ENCODE peak calls at places on chromosome 1, in eight cellular contexts. D, Z, S, B, F, N, W and E are unnamed samples. For H3K4me1, the result is how much of the 10 kb centered on the place peaks cover.

GRCh38 chr1:14578156-14578555 is 20.3 kb upstream of the KAZN start:
- DNase-seq in Z (no peak), S (no peak), B (no peak), F (no peak), D (no peak), W (no peak), N (no peak), E (peak)

GRCh38 chr1:92933459-92933858 is 27.8 kb downstream of the DIPK1A start:
- DNase-seq in W (no peak), Z (no peak), F (no peak), N (no peak), D (no peak), B (no peak), S (peak), E (peak)

GRCh38 chr1:246142320-246142893 is 364.7 kb downstream of the SMYD3 start:
- DNase-seq in S (peak), B (no peak), Z (no peak), N (no peak), D (no peak), W (no peak), F (peak), E (peak)

GRCh38 chr1:38576241-38576640 is 283.3 kb downstream of the RRAGC start:
- DNase-seq in F (no peak), S (no peak), Z (no peak), B (no peak), W (no peak), N (no peak), D (no peak), E (no peak)

GRCh38 chr1:215040190-215040589 is 42.3 kb upstream of the KCNK2 start:
- DNase-seq in D (no peak), W (no peak), B (no peak), S (no peak), F (no peak), N (no peak), Z (no peak), E (no peak)

GRCh38 chr1:178064191-178064821 is 29.6 kb upstream of the RASAL2 start:
- DNase-seq in S (no peak), D (no peak), N (no peak), W (no peak), F (no peak), Z (no peak), B (no peak), E (no peak)

GRCh38 chr1:118984990-118985608 is 3.0 kb downstream of the TBX15 start:
- DNase-seq in B (no peak), Z (no peak), N (no peak), W (no peak), S (no peak), D (peak), F (no peak), E (no peak)

GRCh38 chr1:17891205-17892110 is 136.3 kb downstream of the ACTL8 start:
- DNase-seq in F (no peak), S (no peak), Z (no peak), N (peak), W (no peak), B (no peak), D (no peak), E (no peak)

GRCh38 chr1:74592580-74593355 is 80.4 kb upstream of the LRRC53 start:
- DNase-seq in N (no peak), D (no peak), S (no peak), B (no peak), Z (no peak), F (no peak), W (no peak), E (no peak)

GRCh38 chr1:110600716-110601115 is 5.4 kb downstream of the KCNA2 start:
- DNase-seq in B (no peak), F (no peak), D (no peak), N (no peak), W (no peak), S (no peak), Z (no peak), E (no peak)

GRCh38 chr1:181812211-181812610 is 249.3 kb downstream of the ZNF648 start:
- DNase-seq in N (no peak), W (no peak), B (no peak), Z (no peak), D (peak), S (no peak), F (no peak), E (no peak)

GRCh38 chr1:153742411-153743142 is 14.7 kb downstream of the INTS3 start:
- DNase-seq in F (peak), D (no peak), Z (no peak), W (no peak), N (no peak), S (no peak), B (no peak), E (peak)

GRCh38 chr1:226653311-226653921 is 85.7 kb downstream of the ITPKB start:
- DNase-seq in W (no peak), S (no peak), B (no peak), N (peak), D (no peak), Z (no peak), F (no peak), E (no peak)

GRCh38 chr1:39196244-39197215 is 8.0 kb upstream of the MACF1 start:
- DNase-seq in W (no peak), D (no peak), S (peak), N (no peak), F (no peak), Z (no peak), B (no peak), E (peak)

GRCh38 chr1:218347713-218348627 is 2.8 kb downstream of the TGFB2 start:
- DNase-seq in W (no peak), F (peak), N (no peak), D (no peak), B (no peak), Z (peak), S (peak), E (peak)

GRCh38 chr1:31760901-31761470 is 3.2 kb downstream of the ADGRB2 start:
- DNase-seq in S (peak), Z (peak), N (peak), B (no peak), F (peak), D (peak), W (no peak), E (peak)

GRCh38 chr1:86507935-86508582 is 38.8 kb upstream of the CLCA4 start:
- DNase-seq in F (peak), B (no peak), Z (no peak), D (peak), N (no peak), W (no peak), S (no peak), E (peak)

GRCh38 chr1:55481634-55482033 is 266.5 kb upstream of the USP24 start:
- DNase-seq in D (no peak), F (no peak), Z (no peak), S (peak), W (no peak), N (no peak), B (no peak), E (no peak)

GRCh38 chr1:33410091-33410701 is 20.7 kb downstream of the PHC2 start:
- DNase-seq in W (no peak), N (peak), S (no peak), B (no peak), Z (peak), D (peak), F (no peak), E (peak)

GRCh38 chr1:42201986-42202385 is 37.4 kb upstream of the GUCA2A start:
- DNase-seq in D (no peak), F (no peak), W (no peak), S (no peak), B (no peak), N (no peak), Z (no peak), E (no peak)

GRCh38 chr1:42195841-42196240 is 31.3 kb upstream of the GUCA2A start:
- DNase-seq in Z (no peak), D (no peak), F (no peak), W (no peak), S (peak), N (no peak), B (no peak), E (no peak)

GRCh38 chr1:42198251-42198650 is 33.7 kb upstream of the GUCA2A start:
- DNase-seq in B (no peak), D (no peak), N (no peak), W (no peak), S (no peak), Z (no peak), F (no peak), E (no peak)
- H3K4me1 ChIP-seq in B (under half), D (under half), N (under half), W (under half), S (under half), Z (under half), F (under half), E (under half)

GRCh38 chr1:89762801-89763648 is 57.8 kb upstream of the LRRC8D start:
- DNase-seq in Z (peak), S (peak), D (peak), F (peak), N (peak), B (peak), W (peak), E (peak)

GRCh38 chr1:89763649-89763986 is 57.2 kb upstream of the LRRC8D start:
- DNase-seq in W (no peak), B (no peak), Z (no peak), F (no peak), S (no peak), N (no peak), D (no peak), E (no peak)

GRCh38 chr1:89761901-89762300 is 58.9 kb upstream of the LRRC8D start:
- DNase-seq in N (no peak), D (no peak), W (no peak), F (no peak), Z (no peak), B (no peak), S (no peak), E (no peak)

GRCh38 chr1:89760496-89760895 is 60.3 kb upstream of the LRRC8D start:
- DNase-seq in B (no peak), F (no peak), W (no peak), N (no peak), Z (no peak), D (no peak), S (no peak), E (no peak)

GRCh38 chr1:89762431-89762800 is 58.4 kb upstream of the LRRC8D start:
- DNase-seq in F (no peak), N (no peak), D (no peak), S (no peak), W (no peak), B (no peak), Z (no peak), E (no peak)
- H3K4me3 ChIP-seq in F (no peak), N (peak), D (peak), S (no peak), W (peak), B (no peak), Z (no peak), E (peak)

DNA sequence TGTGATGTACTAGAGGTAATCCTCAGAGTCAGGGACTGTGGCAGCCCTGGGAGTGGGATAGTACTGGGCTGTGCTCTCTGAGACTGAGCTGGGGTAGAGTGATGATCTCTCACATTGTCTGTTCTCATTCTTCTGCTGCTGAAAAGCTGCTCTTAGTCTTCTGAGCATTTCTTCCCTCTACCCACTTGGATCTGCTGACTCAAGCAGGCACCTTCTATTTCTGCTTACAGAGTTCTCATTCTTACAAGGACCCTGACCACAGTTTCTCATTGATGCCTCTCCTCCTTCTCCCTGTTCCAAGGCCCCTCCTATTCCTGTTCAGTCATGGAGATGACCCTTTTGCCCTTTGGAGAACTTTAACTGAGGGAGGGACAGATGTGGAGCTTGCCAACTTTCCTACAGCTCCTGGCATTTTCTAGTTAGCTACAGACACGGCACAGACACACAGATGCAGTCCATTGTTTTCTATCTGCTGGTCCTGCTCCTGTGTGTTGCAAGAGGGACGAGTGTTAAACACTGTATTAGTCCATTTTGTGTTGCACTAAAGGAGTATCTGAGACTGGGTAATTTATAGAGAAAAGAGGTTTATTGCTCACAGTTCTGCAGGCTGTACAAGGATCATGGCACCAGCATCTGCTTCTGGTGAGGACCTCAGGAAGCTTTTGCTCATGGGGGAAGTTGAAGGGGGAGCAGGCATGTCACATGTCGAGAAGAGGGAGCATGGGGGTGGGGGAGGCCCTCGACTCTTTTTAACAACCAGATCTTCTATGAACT is 12.3 kb downstream of the MAPKAPK2 start:
- DNase-seq in F (no peak), B (peak), D (no peak), S (no peak), W (no peak), N (no peak), Z (no peak), E (no peak)
- H3K4me1 ChIP-seq in F (half or more), B (under half), D (under half), S (under half), W (half or more), N (half or more), Z (under half), E (half or more)

GRCh38 chr1:204545881-204546280 is 29.7 kb downstream of the MDM4 start:
- DNase-seq in D (no peak), F (no peak), Z (no peak), B (no peak), W (no peak), S (no peak), N (no peak), E (peak)
- H3K4me3 ChIP-seq in D (no peak), F (no peak), Z (no peak), B (no peak), W (no peak), S (no peak), N (no peak), E (no peak)

GRCh38 chr1:201715351-201715750 is 113.6 kb upstream of the IPO9 start:
- DNase-seq in W (no peak), D (no peak), B (no peak), Z (no peak), F (no peak), N (no peak), S (no peak), E (no peak)
- H3K4me1 ChIP-seq in W (half or more), D (half or more), B (under half), Z (under half), F (half or more), N (half or more), S (under half), E (half or more)